ENCODE peak calls at places on chromosome 6, in seven cellular contexts. I is choroid plexus epithelial cell; O is GM06990; Q is NCI-H1417; T is CD8-positive, alpha-beta T cell; A is stomach; D is cardiac muscle cell. P is an unnamed sample.

GRCh38 chr6:114432380-114432779 is 89.6 kb upstream of the HS3ST5 start:
- DNase-seq in I (no peak), O (no peak), Q (peak), T (no peak), A (no peak), D (peak), P (no peak)

GRCh38 chr6:168130683-168131371 is 51.8 kb upstream of the FRMD1 start:
- DNase-seq in I (no peak), O (no peak), Q (peak), T (no peak), A (peak), D (no peak), P (no peak)

GRCh38 chr6:24397631-24398030 is 5.1 kb upstream of the MRS2 start:
- DNase-seq in I (no peak), O (no peak), Q (no peak), T (no peak), A (no peak), D (no peak), P (no peak)

GRCh38 chr6:116973992-116974391 is 97.0 kb downstream of the RFX6 start:
- DNase-seq in I (no peak), O (no peak), Q (no peak), T (no peak), A (no peak), D (no peak), P (no peak)

GRCh38 chr6:89310929-89311328 is 4.2 kb downstream of the GABRR2 start:
- DNase-seq in I (no peak), O (no peak), Q (no peak), T (no peak), A (no peak), D (no peak), P (no peak)

GRCh38 chr6:63899550-63899949 is 263.9 kb downstream of the PHF3 start:
- DNase-seq in I (peak), O (no peak), Q (peak), T (no peak), A (no peak), D (no peak), P (no peak)

GRCh38 chr6:163435013-163435412 is 20.5 kb downstream of the QKI start:
- DNase-seq in I (no peak), O (no peak), Q (no peak), T (no peak), A (no peak), D (no peak), P (no peak)

GRCh38 chr6:145669627-145670034 is 65.7 kb downstream of the EPM2A start:
- DNase-seq in I (peak), O (no peak), Q (no peak), T (no peak), A (no peak), D (no peak), P (no peak)

GRCh38 chr6:15398657-15399287 is 152.9 kb downstream of the JARID2 start:
- DNase-seq in I (no peak), O (peak), Q (no peak), T (no peak), A (no peak), D (peak), P (no peak)

GRCh38 chr6:44071670-44072451 is 55.4 kb downstream of the MRPL14 start:
- DNase-seq in I (peak), O (no peak), Q (no peak), T (no peak), A (no peak), D (no peak), P (no peak)

GRCh38 chr6:150685860-150686259 is 86.2 kb downstream of the PLEKHG1 start:
- DNase-seq in I (peak), O (peak), Q (peak), T (peak), A (no peak), D (no peak), P (no peak)

P was measured in G401.